ENCODE peak calls at places on chromosomes 6 and 20, in seven cellular contexts. One of them, this sample, is unnamed.

GRCh38 chr6:40791004-40791403 is 203.8 kb upstream of the LRFN2 start:
- DNase-seq in IMR-90: no peak
- DNase-seq in mesendoderm: peak; percentile 99
- DNase-seq in H9: peak; percentile 36
- DNase-seq in mesenchymal stem cell: peak; percentile 16
- DNase-seq in neuronal stem cell: no peak
- DNase-seq in H1: no peak
- DNase-seq in this sample: no peak

GRCh38 chr20:48131581-48131980 is 346.3 kb upstream of the SULF2 start:
- DNase-seq in IMR-90: no peak
- DNase-seq in mesendoderm: no peak
- DNase-seq in H9: no peak
- DNase-seq in mesenchymal stem cell: peak; percentile 38
- DNase-seq in neuronal stem cell: no peak
- DNase-seq in H1: no peak
- DNase-seq in this sample: peak; percentile 43

GRCh38 chr6:80094017-80094416 is 12.5 kb upstream of the BCKDHB start:
- DNase-seq in IMR-90: peak; percentile 21
- DNase-seq in mesendoderm: peak; percentile 6
- DNase-seq in H9: no peak
- DNase-seq in mesenchymal stem cell: peak; percentile 35
- DNase-seq in neuronal stem cell: peak; percentile 3
- DNase-seq in H1: no peak
- DNase-seq in this sample: peak; percentile 54

GRCh38 chr6:98775205-98775604 is 59.2 kb upstream of the POU3F2 start:
- DNase-seq in IMR-90: no peak
- DNase-seq in mesendoderm: peak; percentile 43
- DNase-seq in H9: no peak
- DNase-seq in mesenchymal stem cell: no peak
- DNase-seq in neuronal stem cell: no peak
- DNase-seq in H1: no peak
- DNase-seq in this sample: no peak

GRCh38 chr6:36776167-36776566 is 63.1 kb downstream of the CPNE5 start:
- DNase-seq in IMR-90: no peak
- DNase-seq in mesendoderm: no peak
- DNase-seq in H9: no peak
- DNase-seq in mesenchymal stem cell: no peak
- DNase-seq in neuronal stem cell: no peak
- DNase-seq in H1: no peak
- DNase-seq in this sample: no peak

GRCh38 chr20:61933481-61933950 is 132.2 kb downstream of the TAF4 start:
- DNase-seq in IMR-90: no peak
- DNase-seq in mesendoderm: no peak
- DNase-seq in H9: no peak
- DNase-seq in mesenchymal stem cell: no peak
- DNase-seq in neuronal stem cell: no peak
- DNase-seq in H1: no peak
- DNase-seq in this sample: no peak

GRCh38 chr20:36116813-36117441 is 37.6 kb upstream of the EPB41L1 start:
- DNase-seq in IMR-90: peak; percentile 89
- DNase-seq in mesendoderm: no peak
- DNase-seq in H9: no peak
- DNase-seq in mesenchymal stem cell: peak; percentile 48
- DNase-seq in neuronal stem cell: no peak
- DNase-seq in H1: no peak
- DNase-seq in this sample: peak; percentile 32

GRCh38 chr6:36679043-36679821 is 718 bp downstream of the CDKN1A start:
- DNase-seq in IMR-90: peak; percentile 63
- DNase-seq in mesendoderm: peak; percentile 74
- DNase-seq in H9: no peak
- DNase-seq in mesenchymal stem cell: peak; percentile 71
- DNase-seq in neuronal stem cell: peak; percentile 39
- DNase-seq in H1: no peak
- DNase-seq in this sample: peak; percentile 77

GRCh38 chr6:34955447-34955846 is 66.4 kb downstream of the ANKS1A start:
- DNase-seq in IMR-90: no peak
- DNase-seq in mesendoderm: no peak
- DNase-seq in H9: no peak
- DNase-seq in mesenchymal stem cell: no peak
- DNase-seq in neuronal stem cell: no peak
- DNase-seq in H1: no peak
- DNase-seq in this sample: no peak

GRCh38 chr6:56692586-56693245 is 50.0 kb upstream of the DST start:
- DNase-seq in IMR-90: peak; percentile 78
- DNase-seq in mesendoderm: no peak
- DNase-seq in H9: no peak
- DNase-seq in mesenchymal stem cell: peak; percentile 87
- DNase-seq in neuronal stem cell: no peak
- DNase-seq in H1: no peak
- DNase-seq in this sample: no peak

GRCh38 chr6:73803562-73804221 is 107.7 kb downstream of the CD109 start:
- DNase-seq in IMR-90: peak; percentile 97
- DNase-seq in mesendoderm: peak; percentile 81
- DNase-seq in H9: peak; percentile 70
- DNase-seq in mesenchymal stem cell: peak; percentile 97
- DNase-seq in neuronal stem cell: peak; percentile 44
- DNase-seq in H1: no peak
- DNase-seq in this sample: peak; percentile 74

GRCh38 chr6:130365166-130366010 is 429 bp upstream of the TMEM200A start:
- DNase-seq in IMR-90: peak; percentile 70
- DNase-seq in mesendoderm: peak; percentile 84
- DNase-seq in H9: peak; percentile 83
- DNase-seq in mesenchymal stem cell: peak; percentile 81
- DNase-seq in neuronal stem cell: peak; percentile 73
- DNase-seq in H1: peak; percentile 39
- DNase-seq in this sample: peak; percentile 18

GRCh38 chr6:45545416-45545815 is 167.7 kb upstream of the SUPT3H start:
- DNase-seq in IMR-90: no peak
- DNase-seq in mesendoderm: no peak
- DNase-seq in H9: no peak
- DNase-seq in mesenchymal stem cell: no peak
- DNase-seq in neuronal stem cell: no peak
- DNase-seq in H1: no peak
- DNase-seq in this sample: no peak

GRCh38 chr6:134063966-134064445 is 11.6 kb upstream of the SLC2A12 start:
- DNase-seq in IMR-90: peak; percentile 85
- DNase-seq in mesendoderm: peak; percentile 86
- DNase-seq in H9: peak; percentile 74
- DNase-seq in mesenchymal stem cell: peak; percentile 78
- DNase-seq in neuronal stem cell: peak; percentile 64
- DNase-seq in H1: no peak
- DNase-seq in this sample: peak; percentile 44

GRCh38 chr6:159819932-159820640 is 20.0 kb downstream of the PNLDC1 start:
- DNase-seq in IMR-90: no peak
- DNase-seq in mesendoderm: no peak
- DNase-seq in H9: peak; percentile 57
- DNase-seq in mesenchymal stem cell: no peak
- DNase-seq in neuronal stem cell: no peak
- DNase-seq in H1: no peak
- DNase-seq in this sample: no peak

GRCh38 chr20:10965936-10966470 is 292.2 kb upstream of the JAG1 start:
- DNase-seq in IMR-90: peak; percentile 64
- DNase-seq in mesendoderm: no peak
- DNase-seq in H9: no peak
- DNase-seq in mesenchymal stem cell: peak; percentile 73
- DNase-seq in neuronal stem cell: no peak
- DNase-seq in H1: no peak
- DNase-seq in this sample: no peak

GRCh38 chr6:21279619-21280018 is 313.9 kb upstream of the SOX4 start:
- DNase-seq in IMR-90: no peak
- DNase-seq in mesendoderm: no peak
- DNase-seq in H9: no peak
- DNase-seq in mesenchymal stem cell: no peak
- DNase-seq in neuronal stem cell: no peak
- DNase-seq in H1: no peak
- DNase-seq in this sample: no peak

GRCh38 chr20:8404912-8405635 is 273.0 kb downstream of the PLCB1 start:
- DNase-seq in IMR-90: no peak
- DNase-seq in mesendoderm: no peak
- DNase-seq in H9: no peak
- DNase-seq in mesenchymal stem cell: no peak
- DNase-seq in neuronal stem cell: no peak
- DNase-seq in H1: no peak
- DNase-seq in this sample: no peak

GRCh38 chr6:19472850-19473249 is 364.3 kb upstream of the ID4 start:
- DNase-seq in IMR-90: no peak
- DNase-seq in mesendoderm: peak; percentile 27
- DNase-seq in H9: peak; percentile 46
- DNase-seq in mesenchymal stem cell: no peak
- DNase-seq in neuronal stem cell: no peak
- DNase-seq in H1: no peak
- DNase-seq in this sample: peak; percentile 45

GRCh38 chr6:168149015-168149414 is 70.0 kb upstream of the FRMD1 start:
- DNase-seq in IMR-90: no peak
- DNase-seq in mesendoderm: no peak
- DNase-seq in H9: peak; percentile 15
- DNase-seq in mesenchymal stem cell: no peak
- DNase-seq in neuronal stem cell: no peak
- DNase-seq in H1: no peak
- DNase-seq in this sample: no peak

GRCh38 chr20:22586645-22587310 is 2.4 kb upstream of the FOXA2 start:
- DNase-seq in IMR-90: no peak
- DNase-seq in mesendoderm: peak; percentile 75
- DNase-seq in H9: peak; percentile 77
- DNase-seq in mesenchymal stem cell: no peak
- DNase-seq in neuronal stem cell: no peak
- DNase-seq in H1: no peak
- DNase-seq in this sample: no peak

GRCh38 chr6:143822584-143823024 is 20.5 kb upstream of the LTV1 start:
- DNase-seq in IMR-90: peak; percentile 35
- DNase-seq in mesendoderm: peak; percentile 48
- DNase-seq in H9: no peak
- DNase-seq in mesenchymal stem cell: peak; percentile 13
- DNase-seq in neuronal stem cell: no peak
- DNase-seq in H1: no peak
- DNase-seq in this sample: peak; percentile 66

GRCh38 chr6:134701301-134701700 is 248.6 kb downstream of the ALDH8A1 start:
- DNase-seq in IMR-90: no peak
- DNase-seq in mesendoderm: no peak
- DNase-seq in H9: no peak
- DNase-seq in mesenchymal stem cell: no peak
- DNase-seq in neuronal stem cell: no peak
- DNase-seq in H1: no peak
- DNase-seq in this sample: no peak

GRCh38 chr20:31711416-31712111 is 11.1 kb downstream of the BCL2L1 start:
- DNase-seq in IMR-90: no peak
- DNase-seq in mesendoderm: peak; percentile 38
- DNase-seq in H9: no peak
- DNase-seq in mesenchymal stem cell: no peak
- DNase-seq in neuronal stem cell: no peak
- DNase-seq in H1: no peak
- DNase-seq in this sample: no peak
- H4K8ac ChIP-seq in IMR-90: peak overlapping the region; percentile 97
- H4K8ac ChIP-seq in mesendoderm: no peak overlapping the region
- H4K8ac ChIP-seq in H9: no peak overlapping the region
- H4K8ac ChIP-seq in mesenchymal stem cell: no peak overlapping the region
- H4K8ac ChIP-seq in neuronal stem cell: no peak overlapping the region
- H4K8ac ChIP-seq in H1: no peak overlapping the region
- H4K8ac ChIP-seq in this sample: peak overlapping the region; percentile 3

GRCh38 chr6:84136364-84137050 is 90.9 kb downstream of the CEP162 start:
- DNase-seq in IMR-90: peak; percentile 33
- DNase-seq in mesendoderm: no peak
- DNase-seq in H9: no peak
- DNase-seq in mesenchymal stem cell: no peak
- DNase-seq in neuronal stem cell: no peak
- DNase-seq in H1: no peak
- DNase-seq in this sample: no peak
- H4K8ac ChIP-seq in IMR-90: no peak overlapping the region
- H4K8ac ChIP-seq in mesendoderm: no peak overlapping the region
- H4K8ac ChIP-seq in H9: no peak overlapping the region
- H4K8ac ChIP-seq in mesenchymal stem cell: no peak overlapping the region
- H4K8ac ChIP-seq in neuronal stem cell: no peak overlapping the region
- H4K8ac ChIP-seq in H1: no peak overlapping the region
- H4K8ac ChIP-seq in this sample: no peak overlapping the region

GRCh38 chr6:84035484-84035883 is 1.9 kb downstream of the MRAP2 start:
- DNase-seq in IMR-90: no peak
- DNase-seq in mesendoderm: peak; percentile 34
- DNase-seq in H9: no peak
- DNase-seq in mesenchymal stem cell: no peak
- DNase-seq in neuronal stem cell: no peak
- DNase-seq in H1: no peak
- DNase-seq in this sample: peak; percentile 25

GRCh38 chr6:84037425-84038089 is 4.0 kb downstream of the MRAP2 start:
- DNase-seq in IMR-90: no peak
- DNase-seq in mesendoderm: no peak
- DNase-seq in H9: no peak
- DNase-seq in mesenchymal stem cell: no peak
- DNase-seq in neuronal stem cell: no peak
- DNase-seq in H1: no peak
- DNase-seq in this sample: no peak

GRCh38 chr6:84028350-84028749 is 5.2 kb upstream of the MRAP2 start:
- DNase-seq in IMR-90: no peak
- DNase-seq in mesendoderm: no peak
- DNase-seq in H9: no peak
- DNase-seq in mesenchymal stem cell: no peak
- DNase-seq in neuronal stem cell: no peak
- DNase-seq in H1: no peak
- DNase-seq in this sample: no peak

DNA sequence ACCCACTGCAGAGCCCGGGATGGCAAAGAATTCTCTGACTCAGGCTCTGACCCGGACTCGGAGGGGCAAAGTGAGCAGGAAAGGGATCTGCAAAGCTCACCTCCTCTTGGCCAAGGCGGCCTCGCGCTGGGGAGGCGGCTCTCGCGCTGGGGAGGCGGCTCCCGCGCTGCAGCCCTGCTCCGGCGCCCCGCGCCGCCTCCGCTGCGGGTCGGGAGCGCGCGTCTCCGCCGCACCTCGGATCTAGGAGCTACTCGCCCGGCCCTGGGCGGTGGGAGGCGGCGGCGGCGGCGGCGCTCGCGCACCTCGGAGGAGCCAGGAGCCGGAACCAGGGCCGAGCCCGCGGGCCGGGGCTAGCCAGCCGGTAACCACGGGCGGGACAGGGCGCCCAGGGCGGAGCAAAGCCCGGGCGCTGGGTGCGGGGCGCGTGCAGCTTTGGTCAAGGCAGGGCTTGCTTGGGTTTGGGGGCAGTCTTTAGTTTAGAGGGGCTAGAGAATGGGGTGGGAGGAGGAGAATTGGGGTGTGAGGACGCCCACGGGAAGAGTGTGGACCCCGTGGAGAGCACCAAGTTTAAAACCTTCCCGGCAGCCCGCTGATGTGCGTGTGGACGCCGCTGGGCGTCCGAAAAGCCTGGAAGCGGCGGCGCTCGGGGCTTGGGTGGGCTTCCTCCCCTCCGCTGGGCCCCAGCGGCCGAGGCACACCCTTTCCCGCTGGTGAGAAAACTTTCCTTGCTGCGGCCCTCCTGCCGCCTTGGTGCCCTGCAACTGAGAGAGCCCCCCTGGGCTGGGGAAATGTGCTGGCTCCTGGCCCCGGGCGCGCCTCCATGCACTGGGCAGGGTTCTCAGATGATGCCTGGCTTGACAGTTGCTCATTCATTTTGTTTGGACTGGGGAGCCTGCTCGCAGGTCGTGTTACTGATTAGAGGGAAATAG is at the start of gene MRAP2:
- DNase-seq in IMR-90: no peak
- DNase-seq in mesendoderm: peak; percentile 48
- DNase-seq in H9: peak; percentile 49
- DNase-seq in mesenchymal stem cell: no peak
- DNase-seq in neuronal stem cell: peak; percentile 53
- DNase-seq in H1: no peak
- DNase-seq in this sample: peak; percentile 51
- H4K8ac ChIP-seq in IMR-90: no peak within 1 kb of the TSS
- H4K8ac ChIP-seq in mesendoderm: no peak within 1 kb of the TSS
- H4K8ac ChIP-seq in H9: no peak within 1 kb of the TSS
- H4K8ac ChIP-seq in mesenchymal stem cell: no peak within 1 kb of the TSS
- H4K8ac ChIP-seq in neuronal stem cell: no peak within 1 kb of the TSS
- H4K8ac ChIP-seq in H1: peak within 1 kb of the TSS; percentile 57
- H4K8ac ChIP-seq in this sample: peak within 1 kb of the TSS; percentile 13

GRCh38 chr6:106677282-106677681 is 47.9 kb downstream of the QRSL1 start:
- DNase-seq in IMR-90: no peak
- DNase-seq in mesendoderm: no peak
- DNase-seq in H9: no peak
- DNase-seq in mesenchymal stem cell: no peak
- DNase-seq in neuronal stem cell: no peak
- DNase-seq in H1: no peak
- DNase-seq in this sample: no peak
- H4K8ac ChIP-seq in IMR-90: no peak overlapping the region
- H4K8ac ChIP-seq in mesendoderm: no peak overlapping the region
- H4K8ac ChIP-seq in H9: no peak overlapping the region
- H4K8ac ChIP-seq in mesenchymal stem cell: no peak overlapping the region
- H4K8ac ChIP-seq in neuronal stem cell: no peak overlapping the region
- H4K8ac ChIP-seq in H1: no peak overlapping the region
- H4K8ac ChIP-seq in this sample: no peak overlapping the region

This sample was measured in trophoblast cell.